ENCODE peak calls at places on chromosomes 3 and 15, in six cellular contexts. A, W, N, T, E and U are unnamed samples.
A peak's percentile ranks its signal among the peaks of the same experiment; 100 is the strongest.

GRCh38 chr15:85689729-85690128 is 105.0 kb downstream of the KLHL25 start:
- DNase-seq in N (peak; percentile 56), T (no peak), W (no peak), A (no peak), E (peak; percentile 48), U (no peak)

GRCh38 chr3:128033102-128033501 is 19.1 kb upstream of the SEC61A1 start:
- DNase-seq in W (no peak), E (no peak), N (no peak), T (no peak), A (no peak), U (no peak)

GRCh38 chr3:157810924-157811718 is 295.1 kb downstream of the SHOX2 start:
- DNase-seq in W (no peak), E (peak; percentile 14), N (no peak), A (no peak), T (no peak), U (no peak)

GRCh38 chr3:5014431-5014830 is 35.2 kb downstream of the BHLHE40 start:
- DNase-seq in N (no peak), T (no peak), W (no peak), A (no peak), E (no peak), U (no peak)

GRCh38 chr15:65771870-65772269 is 20.2 kb downstream of the DENND4A start:
- DNase-seq in W (no peak), N (no peak), A (no peak), E (no peak), T (no peak), U (no peak)

GRCh38 chr3:13352621-13353131 is 67.4 kb downstream of the NUP210 start:
- DNase-seq in W (no peak), N (no peak), A (no peak), T (no peak), E (no peak), U (no peak)

GRCh38 chr15:62219799-62220198 is 54.7 kb upstream of the C2CD4B start:
- DNase-seq in N (no peak), T (no peak), W (no peak), A (no peak), E (no peak), U (no peak)

GRCh38 chr15:81046290-81046689 is 45.6 kb downstream of the TLNRD1 start:
- DNase-seq in T (peak; percentile 42), E (no peak), W (no peak), N (no peak), A (no peak), U (no peak)

GRCh38 chr3:159238646-159239045 is 436.8 kb downstream of the MFSD1 start:
- DNase-seq in E (peak; percentile 4), N (no peak), W (no peak), T (no peak), A (no peak), U (no peak)

GRCh38 chr3:197376735-197377555 is 78.5 kb upstream of the DLG1 start:
- DNase-seq in E (no peak), W (no peak), A (no peak), N (no peak), T (no peak), U (no peak)

GRCh38 chr3:191253089-191253799 is 54.2 kb downstream of the OSTN start:
- DNase-seq in N (no peak), W (no peak), E (no peak), T (no peak), A (no peak), U (no peak)

GRCh38 chr15:48925714-48926223 is 38.0 kb downstream of the SHC4 start:
- DNase-seq in T (no peak), A (peak; percentile 91), E (peak; percentile 7), N (no peak), W (no peak), U (no peak)

GRCh38 chr3:154678271-154678670 is 248.3 kb upstream of the GPR149 start:
- DNase-seq in A (no peak), N (no peak), T (no peak), W (no peak), E (no peak), U (no peak)

GRCh38 chr15:57969355-57969754 is 96.2 kb downstream of the ALDH1A2 start:
- DNase-seq in E (no peak), T (no peak), A (no peak), W (no peak), N (no peak), U (no peak)

GRCh38 chr15:39165026-39165706 is 415.7 kb upstream of the THBS1 start:
- DNase-seq in T (no peak), A (no peak), N (no peak), W (no peak), E (no peak), U (no peak)

GRCh38 chr3:138937690-138938055 is 9.3 kb downstream of the FOXL2 start:
- DNase-seq in E (no peak), T (no peak), N (no peak), W (no peak), A (no peak), U (no peak)

GRCh38 chr3:183330881-183331280 is 77.8 kb downstream of the B3GNT5 start:
- DNase-seq in T (no peak), N (no peak), A (no peak), W (no peak), E (no peak), U (no peak)

GRCh38 chr3:179652467-179653105 is at the start of gene USP13:
- DNase-seq in T (peak; percentile 74), A (peak; percentile 66), E (peak; percentile 75), W (peak; percentile 60), N (peak; percentile 54), U (no peak)

GRCh38 chr3:179297971-179298725 is 24.7 kb upstream of the ZNF639 start:
- DNase-seq in N (no peak), A (no peak), T (no peak), E (no peak), W (no peak), U (no peak)

GRCh38 chr3:161310649-161311423 is 60.5 kb downstream of the SPTSSB start:
- DNase-seq in N (peak; percentile 17), T (no peak), E (no peak), A (no peak), W (no peak), U (no peak)

GRCh38 chr15:99158626-99159412 is 53.9 kb downstream of the SYNM start:
- DNase-seq in N (no peak), W (no peak), E (no peak), A (no peak), T (no peak), U (no peak)

DNA sequence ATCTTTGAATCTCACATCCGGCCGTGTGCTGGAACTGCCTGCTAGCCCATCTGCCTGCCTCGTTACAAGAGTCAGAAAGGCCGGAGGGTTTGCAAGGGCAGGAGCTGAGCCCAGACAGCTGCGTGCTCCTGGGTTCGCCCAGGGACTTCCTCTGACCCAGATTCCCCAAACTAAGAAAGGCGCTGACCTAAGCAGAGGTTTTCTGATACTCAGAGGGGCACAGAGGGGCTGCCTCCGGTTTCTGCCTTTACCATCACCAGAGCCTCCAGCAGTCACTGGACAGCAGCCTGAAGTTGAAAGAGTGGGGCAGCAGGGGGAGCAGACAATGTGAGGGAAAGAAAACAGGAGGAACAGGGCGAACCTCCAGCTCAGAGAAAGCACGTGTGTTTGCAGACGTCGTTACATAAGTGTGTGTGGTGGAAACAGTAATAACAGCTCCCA is 33.4 kb upstream of the RAD18 start:
- DNase-seq in W (peak; percentile 72), T (no peak), A (no peak), N (no peak), E (no peak), U (peak; percentile 60)
- TF ChIP-seq CTCF in W (no peak), T (no peak), A (no peak), N (no peak), E (peak; percentile 18), U (peak; percentile 39)

DNA sequence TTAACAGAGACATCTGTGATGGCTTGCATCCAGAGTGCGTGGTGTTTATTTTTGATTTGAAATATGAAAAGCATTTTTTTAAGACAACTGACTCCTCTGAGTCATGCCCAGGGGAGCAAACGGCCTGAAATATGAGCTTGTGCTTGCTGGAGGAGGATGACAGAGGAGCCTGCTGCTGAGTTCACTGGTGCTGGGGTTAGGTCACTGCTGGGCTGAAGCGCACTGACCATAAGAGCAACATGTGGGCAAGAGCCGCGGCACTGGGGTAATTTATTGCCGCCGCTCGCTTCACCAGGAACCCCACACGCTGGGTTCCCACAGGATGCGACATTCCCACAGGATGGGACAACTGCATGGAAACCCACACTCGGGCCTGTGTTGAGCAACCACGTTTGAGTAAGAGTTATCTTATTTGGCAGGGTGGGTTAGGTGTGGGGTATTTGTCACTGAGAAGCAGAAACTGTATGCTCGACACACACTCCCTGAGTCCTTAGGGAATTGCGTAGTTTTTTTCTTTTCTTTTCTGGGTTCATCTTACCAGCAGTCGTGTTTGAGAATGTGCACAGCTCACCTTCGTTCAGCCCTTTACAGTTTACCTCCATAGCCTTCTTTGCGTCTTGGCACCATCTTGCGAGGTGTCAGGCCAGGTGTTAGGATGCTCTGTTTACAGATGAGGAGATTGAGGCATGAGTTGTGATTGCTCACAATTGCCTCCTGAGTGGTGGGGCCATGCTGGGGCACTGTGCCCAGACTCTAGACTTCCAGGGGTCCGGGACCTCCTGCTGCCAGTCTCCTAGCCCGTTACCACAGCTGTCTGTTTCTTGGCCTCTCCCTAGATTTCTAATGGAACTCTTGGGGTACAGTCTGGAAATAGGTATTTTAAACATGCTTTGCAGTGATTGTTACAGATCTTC is 60.4 kb downstream of the SMAD3 start:
- DNase-seq in A (peak; percentile 86), E (peak; percentile 84), W (peak; percentile 79), N (no peak), T (peak; percentile 98), U (peak; percentile 79)
- H3K4me1 ChIP-seq in A (peaks cover 98% of the 10 kb centered on the region), E (peaks cover 41% of the 10 kb centered on the region), W (peaks cover 43% of the 10 kb centered on the region), N (peaks cover 37% of the 10 kb centered on the region), T (peaks cover 88% of the 10 kb centered on the region), U (peaks cover 35% of the 10 kb centered on the region)

GRCh38 chr3:58329922-58330413 is 2.7 kb upstream of the PXK start:
- DNase-seq in E (no peak), W (no peak), N (no peak), A (no peak), T (no peak), U (no peak)

GRCh38 chr3:58331593-58332152 is 1.0 kb upstream of the PXK start:
- DNase-seq in N (no peak), W (no peak), T (no peak), E (no peak), A (no peak), U (no peak)

GRCh38 chr3:58334013-58334321 is 1.3 kb downstream of the PXK start:
- DNase-seq in W (no peak), E (no peak), N (no peak), A (no peak), T (no peak), U (no peak)

GRCh38 chr3:58333206-58334012 is 717 bp downstream of the PXK start:
- DNase-seq in E (no peak), N (peak; percentile 30), W (peak; percentile 38), A (no peak), T (no peak), U (no peak)

DNA sequence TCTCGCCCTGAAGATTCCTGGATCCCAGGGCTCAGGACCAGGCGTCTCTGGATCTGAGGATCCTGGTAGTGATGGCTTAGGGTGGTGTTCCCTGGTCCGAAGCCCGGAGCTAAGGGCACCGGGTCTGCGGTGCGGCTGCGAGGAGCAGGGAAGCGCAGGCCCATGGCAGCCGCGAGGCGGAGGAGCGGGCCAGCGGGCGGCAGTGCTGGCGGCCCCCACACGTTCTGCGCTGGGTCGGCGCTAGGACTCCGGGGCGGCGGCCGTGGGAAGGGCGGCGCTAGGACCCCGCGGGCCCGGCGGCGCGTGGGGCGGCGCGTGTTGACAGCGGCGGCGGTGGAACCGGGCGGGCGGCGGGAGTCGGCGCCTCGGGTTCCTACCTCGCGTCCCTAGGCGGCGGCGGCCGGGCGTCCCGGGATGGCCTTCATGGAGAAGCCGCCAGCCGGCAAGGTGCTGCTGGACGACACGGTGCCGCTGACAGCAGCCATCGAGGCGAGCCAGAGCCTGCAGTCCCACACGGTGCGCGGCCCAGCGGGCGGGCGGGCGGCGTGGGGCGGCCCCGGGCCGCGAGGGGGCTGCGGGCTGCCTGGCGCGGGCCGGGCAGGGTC is at the start of gene PXK:
- DNase-seq in A (peak; percentile 27), E (peak; percentile 73), T (no peak), W (peak; percentile 84), N (peak; percentile 86), U (peak; percentile 53)
- TF ChIP-seq POLR2A in A (no peak), E (peak; percentile 55), T (peak; percentile 48), W (peak; percentile 77), N (no peak), U (peak; percentile 45)

GRCh38 chr3:2713923-2714322 is 396.3 kb downstream of the IL5RA start:
- DNase-seq in E (no peak), W (no peak), N (no peak), A (no peak), T (no peak), U (no peak)
- TF ChIP-seq CTCF in E (peak; percentile 22), W (no peak), N (peak; percentile 39), A (no peak), T (no peak), U (peak; percentile 24)